ENCODE peak calls at places on chromosomes 4 and X, in seven cellular contexts. One of them, this sample, is unnamed.

GRCh38 chr4:150679767-150680088 is 97.8 kb downstream of the MAB21L2 start:
- DNase-seq in tibial artery: no peak
- DNase-seq in T-helper 1 cell: no peak
- DNase-seq in H4: no peak
- DNase-seq in activated CD4-positive, alpha-beta T cell treated with anti-CD3 and anti-CD28 coated beads for 48 hours: no peak
- DNase-seq in astrocyte of the spinal cord: peak; percentile 7
- DNase-seq in NCI-H1105: no peak
- DNase-seq in this sample: no peak

GRCh38 chr4:113835005-113835404 is 73.5 kb upstream of the CAMK2D start:
- DNase-seq in tibial artery: no peak
- DNase-seq in T-helper 1 cell: no peak
- DNase-seq in H4: no peak
- DNase-seq in activated CD4-positive, alpha-beta T cell treated with anti-CD3 and anti-CD28 coated beads for 48 hours: no peak
- DNase-seq in astrocyte of the spinal cord: peak; percentile 68
- DNase-seq in NCI-H1105: no peak
- DNase-seq in this sample: no peak

GRCh38 chrX:40130207-40130606 is 32.4 kb upstream of the BCOR start:
- DNase-seq in tibial artery: no peak
- DNase-seq in T-helper 1 cell: no peak
- DNase-seq in H4: peak; percentile 33
- DNase-seq in activated CD4-positive, alpha-beta T cell treated with anti-CD3 and anti-CD28 coated beads for 48 hours: no peak
- DNase-seq in astrocyte of the spinal cord: peak; percentile 52
- DNase-seq in NCI-H1105: no peak
- DNase-seq in this sample: no peak

GRCh38 chrX:13008189-13008533 is 33.3 kb downstream of the TMSB4X start:
- DNase-seq in tibial artery: no peak
- DNase-seq in T-helper 1 cell: no peak
- DNase-seq in H4: no peak
- DNase-seq in activated CD4-positive, alpha-beta T cell treated with anti-CD3 and anti-CD28 coated beads for 48 hours: no peak
- DNase-seq in astrocyte of the spinal cord: no peak
- DNase-seq in NCI-H1105: no peak
- DNase-seq in this sample: no peak

GRCh38 chrX:1485033-1485432 is 32.3 kb upstream of the ASMTL start:
- DNase-seq in tibial artery: no peak
- DNase-seq in T-helper 1 cell: no peak
- DNase-seq in H4: no peak
- DNase-seq in activated CD4-positive, alpha-beta T cell treated with anti-CD3 and anti-CD28 coated beads for 48 hours: no peak
- DNase-seq in astrocyte of the spinal cord: no peak
- DNase-seq in NCI-H1105: no peak
- DNase-seq in this sample: peak; percentile 49

GRCh38 chrX:69154051-69154450 is 11.2 kb downstream of the PJA1 start:
- DNase-seq in tibial artery: no peak
- DNase-seq in T-helper 1 cell: no peak
- DNase-seq in H4: no peak
- DNase-seq in activated CD4-positive, alpha-beta T cell treated with anti-CD3 and anti-CD28 coated beads for 48 hours: no peak
- DNase-seq in astrocyte of the spinal cord: no peak
- DNase-seq in NCI-H1105: no peak
- DNase-seq in this sample: no peak

GRCh38 chr4:88018471-88018870 is 11.0 kb downstream of the PKD2 start:
- DNase-seq in tibial artery: peak; percentile 86
- DNase-seq in T-helper 1 cell: no peak
- DNase-seq in H4: no peak
- DNase-seq in activated CD4-positive, alpha-beta T cell treated with anti-CD3 and anti-CD28 coated beads for 48 hours: no peak
- DNase-seq in astrocyte of the spinal cord: peak; percentile 51
- DNase-seq in NCI-H1105: no peak
- DNase-seq in this sample: no peak

GRCh38 chrX:108473979-108474378 is 34.3 kb downstream of the COL4A5 start:
- DNase-seq in tibial artery: no peak
- DNase-seq in T-helper 1 cell: no peak
- DNase-seq in H4: no peak
- DNase-seq in activated CD4-positive, alpha-beta T cell treated with anti-CD3 and anti-CD28 coated beads for 48 hours: no peak
- DNase-seq in astrocyte of the spinal cord: no peak
- DNase-seq in NCI-H1105: no peak
- DNase-seq in this sample: no peak

GRCh38 chr4:6427439-6428090 is 44.8 kb downstream of the PPP2R2C start:
- DNase-seq in tibial artery: no peak
- DNase-seq in T-helper 1 cell: no peak
- DNase-seq in H4: no peak
- DNase-seq in activated CD4-positive, alpha-beta T cell treated with anti-CD3 and anti-CD28 coated beads for 48 hours: no peak
- DNase-seq in astrocyte of the spinal cord: no peak
- DNase-seq in NCI-H1105: no peak
- DNase-seq in this sample: no peak

GRCh38 chr4:106201373-106201772 is 114.6 kb downstream of the TBCK start:
- DNase-seq in tibial artery: no peak
- DNase-seq in T-helper 1 cell: no peak
- DNase-seq in H4: peak; percentile 35
- DNase-seq in activated CD4-positive, alpha-beta T cell treated with anti-CD3 and anti-CD28 coated beads for 48 hours: no peak
- DNase-seq in astrocyte of the spinal cord: peak; percentile 22
- DNase-seq in NCI-H1105: no peak
- DNase-seq in this sample: no peak

GRCh38 chr4:139912423-139912822 is 241.6 kb downstream of the MAML3 start:
- DNase-seq in tibial artery: no peak
- DNase-seq in T-helper 1 cell: no peak
- DNase-seq in H4: no peak
- DNase-seq in activated CD4-positive, alpha-beta T cell treated with anti-CD3 and anti-CD28 coated beads for 48 hours: no peak
- DNase-seq in astrocyte of the spinal cord: no peak
- DNase-seq in NCI-H1105: no peak
- DNase-seq in this sample: no peak

GRCh38 chr4:25446611-25447010 is 69.5 kb downstream of the ANAPC4 start:
- DNase-seq in tibial artery: no peak
- DNase-seq in T-helper 1 cell: no peak
- DNase-seq in H4: no peak
- DNase-seq in activated CD4-positive, alpha-beta T cell treated with anti-CD3 and anti-CD28 coated beads for 48 hours: no peak
- DNase-seq in astrocyte of the spinal cord: no peak
- DNase-seq in NCI-H1105: no peak
- DNase-seq in this sample: no peak

GRCh38 chr4:180134116-180134866 is 2108.9 kb upstream of the TENM3 start:
- DNase-seq in tibial artery: no peak
- DNase-seq in T-helper 1 cell: no peak
- DNase-seq in H4: no peak
- DNase-seq in activated CD4-positive, alpha-beta T cell treated with anti-CD3 and anti-CD28 coated beads for 48 hours: peak; percentile 1
- DNase-seq in astrocyte of the spinal cord: peak; percentile 6
- DNase-seq in NCI-H1105: no peak
- DNase-seq in this sample: no peak

GRCh38 chr4:96472103-96472867 is 632.4 kb downstream of the PDHA2 start:
- DNase-seq in tibial artery: no peak
- DNase-seq in T-helper 1 cell: no peak
- DNase-seq in H4: no peak
- DNase-seq in activated CD4-positive, alpha-beta T cell treated with anti-CD3 and anti-CD28 coated beads for 48 hours: no peak
- DNase-seq in astrocyte of the spinal cord: no peak
- DNase-seq in NCI-H1105: no peak
- DNase-seq in this sample: no peak

GRCh38 chrX:13374364-13374763 is 54.5 kb upstream of the ATXN3L start:
- DNase-seq in tibial artery: no peak
- DNase-seq in T-helper 1 cell: no peak
- DNase-seq in H4: no peak
- DNase-seq in activated CD4-positive, alpha-beta T cell treated with anti-CD3 and anti-CD28 coated beads for 48 hours: no peak
- DNase-seq in astrocyte of the spinal cord: no peak
- DNase-seq in NCI-H1105: no peak
- DNase-seq in this sample: no peak

GRCh38 chr4:7167706-7168105 is 24.6 kb upstream of the SORCS2 start:
- DNase-seq in tibial artery: no peak
- DNase-seq in T-helper 1 cell: no peak
- DNase-seq in H4: no peak
- DNase-seq in activated CD4-positive, alpha-beta T cell treated with anti-CD3 and anti-CD28 coated beads for 48 hours: no peak
- DNase-seq in astrocyte of the spinal cord: no peak
- DNase-seq in NCI-H1105: no peak
- DNase-seq in this sample: peak; percentile 44

GRCh38 chr4:35649784-35650183 is 594.5 kb downstream of the ARAP2 start:
- DNase-seq in tibial artery: no peak
- DNase-seq in T-helper 1 cell: no peak
- DNase-seq in H4: no peak
- DNase-seq in activated CD4-positive, alpha-beta T cell treated with anti-CD3 and anti-CD28 coated beads for 48 hours: no peak
- DNase-seq in astrocyte of the spinal cord: no peak
- DNase-seq in NCI-H1105: no peak
- DNase-seq in this sample: no peak

GRCh38 chr4:95084584-95084983 is 326.8 kb downstream of the BMPR1B start:
- DNase-seq in tibial artery: no peak
- DNase-seq in T-helper 1 cell: no peak
- DNase-seq in H4: peak; percentile 21
- DNase-seq in activated CD4-positive, alpha-beta T cell treated with anti-CD3 and anti-CD28 coated beads for 48 hours: no peak
- DNase-seq in astrocyte of the spinal cord: no peak
- DNase-seq in NCI-H1105: no peak
- DNase-seq in this sample: no peak

GRCh38 chr4:126701756-126702155 is 931.0 kb upstream of the INTU start:
- DNase-seq in tibial artery: no peak
- DNase-seq in T-helper 1 cell: no peak
- DNase-seq in H4: no peak
- DNase-seq in activated CD4-positive, alpha-beta T cell treated with anti-CD3 and anti-CD28 coated beads for 48 hours: no peak
- DNase-seq in astrocyte of the spinal cord: peak; percentile 70
- DNase-seq in NCI-H1105: no peak
- DNase-seq in this sample: no peak

GRCh38 chrX:44989995-44990770 is 117.2 kb downstream of the KDM6A start:
- DNase-seq in tibial artery: no peak
- DNase-seq in T-helper 1 cell: no peak
- DNase-seq in H4: no peak
- DNase-seq in activated CD4-positive, alpha-beta T cell treated with anti-CD3 and anti-CD28 coated beads for 48 hours: no peak
- DNase-seq in astrocyte of the spinal cord: no peak
- DNase-seq in NCI-H1105: no peak
- DNase-seq in this sample: no peak

GRCh38 chr4:2961411-2962098 is 1.7 kb downstream of the NOP14 start:
- DNase-seq in tibial artery: no peak
- DNase-seq in T-helper 1 cell: no peak
- DNase-seq in H4: no peak
- DNase-seq in activated CD4-positive, alpha-beta T cell treated with anti-CD3 and anti-CD28 coated beads for 48 hours: peak; percentile 54
- DNase-seq in astrocyte of the spinal cord: no peak
- DNase-seq in NCI-H1105: no peak
- DNase-seq in this sample: no peak

GRCh38 chr4:37385424-37385823 is 140.9 kb downstream of the NWD2 start:
- DNase-seq in tibial artery: no peak
- DNase-seq in T-helper 1 cell: no peak
- DNase-seq in H4: no peak
- DNase-seq in activated CD4-positive, alpha-beta T cell treated with anti-CD3 and anti-CD28 coated beads for 48 hours: no peak
- DNase-seq in astrocyte of the spinal cord: no peak
- DNase-seq in NCI-H1105: no peak
- DNase-seq in this sample: no peak

GRCh38 chr4:183364025-183364424 is 41.8 kb upstream of the CLDN24 start:
- DNase-seq in tibial artery: no peak
- DNase-seq in T-helper 1 cell: no peak
- DNase-seq in H4: no peak
- DNase-seq in activated CD4-positive, alpha-beta T cell treated with anti-CD3 and anti-CD28 coated beads for 48 hours: no peak
- DNase-seq in astrocyte of the spinal cord: no peak
- DNase-seq in NCI-H1105: no peak
- DNase-seq in this sample: peak; percentile 15

GRCh38 chr4:24794916-24795665 is at the start of gene SOD3:
- DNase-seq in tibial artery: peak; percentile 96
- DNase-seq in T-helper 1 cell: no peak
- DNase-seq in H4: no peak
- DNase-seq in activated CD4-positive, alpha-beta T cell treated with anti-CD3 and anti-CD28 coated beads for 48 hours: no peak
- DNase-seq in astrocyte of the spinal cord: peak; percentile 79
- DNase-seq in NCI-H1105: no peak
- DNase-seq in this sample: peak; percentile 89

GRCh38 chrX:140132937-140133336 is 167.6 kb upstream of the CXorf66 start:
- DNase-seq in tibial artery: no peak
- DNase-seq in T-helper 1 cell: no peak
- DNase-seq in H4: no peak
- DNase-seq in activated CD4-positive, alpha-beta T cell treated with anti-CD3 and anti-CD28 coated beads for 48 hours: no peak
- DNase-seq in astrocyte of the spinal cord: no peak
- DNase-seq in NCI-H1105: no peak
- DNase-seq in this sample: no peak

GRCh38 chr4:156322592-156322991 is 368.9 kb upstream of the CTSO start:
- DNase-seq in tibial artery: no peak
- DNase-seq in T-helper 1 cell: no peak
- DNase-seq in H4: peak; percentile 40
- DNase-seq in activated CD4-positive, alpha-beta T cell treated with anti-CD3 and anti-CD28 coated beads for 48 hours: no peak
- DNase-seq in astrocyte of the spinal cord: peak; percentile 86
- DNase-seq in NCI-H1105: no peak
- DNase-seq in this sample: no peak

GRCh38 chrX:20796450-20796849 is 529.7 kb upstream of the RPS6KA3 start:
- DNase-seq in tibial artery: no peak
- DNase-seq in T-helper 1 cell: no peak
- DNase-seq in H4: no peak
- DNase-seq in activated CD4-positive, alpha-beta T cell treated with anti-CD3 and anti-CD28 coated beads for 48 hours: no peak
- DNase-seq in astrocyte of the spinal cord: no peak
- DNase-seq in NCI-H1105: no peak
- DNase-seq in this sample: no peak

GRCh38 chr4:81468685-81469084 is 3.0 kb downstream of the RASGEF1B start:
- DNase-seq in tibial artery: no peak
- DNase-seq in T-helper 1 cell: no peak
- DNase-seq in H4: no peak
- DNase-seq in activated CD4-positive, alpha-beta T cell treated with anti-CD3 and anti-CD28 coated beads for 48 hours: no peak
- DNase-seq in astrocyte of the spinal cord: no peak
- DNase-seq in NCI-H1105: no peak
- DNase-seq in this sample: no peak

GRCh38 chr4:5461477-5461876 is 246.9 kb downstream of the EVC2 start:
- DNase-seq in tibial artery: peak; percentile 55
- DNase-seq in T-helper 1 cell: no peak
- DNase-seq in H4: no peak
- DNase-seq in activated CD4-positive, alpha-beta T cell treated with anti-CD3 and anti-CD28 coated beads for 48 hours: no peak
- DNase-seq in astrocyte of the spinal cord: no peak
- DNase-seq in NCI-H1105: no peak
- DNase-seq in this sample: no peak

GRCh38 chr4:152590179-152591031 is 54.5 kb upstream of the FBXW7 start:
- DNase-seq in tibial artery: no peak
- DNase-seq in T-helper 1 cell: no peak
- DNase-seq in H4: peak; percentile 84
- DNase-seq in activated CD4-positive, alpha-beta T cell treated with anti-CD3 and anti-CD28 coated beads for 48 hours: no peak
- DNase-seq in astrocyte of the spinal cord: peak; percentile 90
- DNase-seq in NCI-H1105: peak; percentile 29
- DNase-seq in this sample: no peak

GRCh38 chr4:167290684-167291083 is 56.4 kb upstream of the SPOCK3 start:
- DNase-seq in tibial artery: no peak
- DNase-seq in T-helper 1 cell: no peak
- DNase-seq in H4: peak; percentile 19
- DNase-seq in activated CD4-positive, alpha-beta T cell treated with anti-CD3 and anti-CD28 coated beads for 48 hours: no peak
- DNase-seq in astrocyte of the spinal cord: peak; percentile 35
- DNase-seq in NCI-H1105: peak; percentile 0
- DNase-seq in this sample: no peak

GRCh38 chrX:112714357-112714918 is 34.7 kb upstream of the LHFPL1 start:
- DNase-seq in tibial artery: no peak
- DNase-seq in T-helper 1 cell: no peak
- DNase-seq in H4: no peak
- DNase-seq in activated CD4-positive, alpha-beta T cell treated with anti-CD3 and anti-CD28 coated beads for 48 hours: no peak
- DNase-seq in astrocyte of the spinal cord: no peak
- DNase-seq in NCI-H1105: no peak
- DNase-seq in this sample: no peak

This sample was measured in suprapubic skin.